ENCODE peak calls at places on chromosomes 2 and 18, in six cellular contexts. W, C, Y, Z, U and T are unnamed samples.

GRCh38 chr2:67566292-67566691 is 169.2 kb downstream of the ETAA1 start:
- DNase-seq in Y (no peak), Z (no peak), U (no peak), C (no peak), W (no peak), T (no peak)

GRCh38 chr2:76268928-76269327 is 558.2 kb upstream of the GCFC2 start:
- DNase-seq in U (no peak), C (peak), Z (no peak), W (peak), Y (no peak), T (no peak)

GRCh38 chr2:43824951-43825493 is 13.6 kb downstream of the ABCG5 start:
- DNase-seq in Y (no peak), Z (no peak), C (no peak), W (no peak), U (no peak), T (no peak)

GRCh38 chr2:42638080-42638784 is 69.8 kb downstream of the MTA3 start:
- DNase-seq in U (no peak), W (no peak), Y (no peak), Z (no peak), C (no peak), T (peak)

GRCh38 chr2:66509326-66509811 is 74.4 kb downstream of the MEIS1 start:
- DNase-seq in Y (no peak), U (no peak), Z (no peak), W (peak), C (peak), T (peak)

GRCh38 chr2:175805442-175806114 is 196.5 kb downstream of the LNPK start:
- DNase-seq in Y (no peak), C (peak), W (no peak), Z (no peak), U (no peak), T (peak)

GRCh38 chr2:67290451-67290991 is 106.6 kb upstream of the ETAA1 start:
- DNase-seq in Z (no peak), W (peak), Y (no peak), U (no peak), C (peak), T (no peak)

GRCh38 chr2:136052374-136053362 is 65.3 kb downstream of the CXCR4 start:
- DNase-seq in U (no peak), Z (no peak), Y (no peak), W (no peak), C (no peak), T (peak)

GRCh38 chr18:13614701-13615288 is 111.6 kb downstream of the FAM210A start:
- DNase-seq in U (no peak), C (no peak), W (no peak), Z (no peak), Y (no peak), T (no peak)

GRCh38 chr2:201467666-201468065 is 16.1 kb downstream of the STRADB start:
- DNase-seq in Y (no peak), Z (no peak), U (no peak), W (no peak), C (no peak), T (no peak)

GRCh38 chr2:212979799-212980198 is 171.6 kb downstream of the IKZF2 start:
- DNase-seq in Y (no peak), U (no peak), C (no peak), W (no peak), Z (no peak), T (peak)

GRCh38 chr2:166651080-166651675 is 157.1 kb upstream of the SCN7A start:
- DNase-seq in W (peak), Z (no peak), U (no peak), C (peak), Y (no peak), T (peak)

GRCh38 chr2:241064802-241065354 is 37.2 kb downstream of the MTERF4 start:
- DNase-seq in U (no peak), C (no peak), Z (no peak), W (no peak), Y (no peak), T (no peak)

GRCh38 chr18:37545461-37545860 is 20.1 kb downstream of the CELF4 start:
- DNase-seq in Y (no peak), C (no peak), W (no peak), U (no peak), Z (no peak), T (no peak)

GRCh38 chr2:216149741-216150140 is 40.6 kb downstream of the XRCC5 start:
- DNase-seq in U (no peak), W (peak), Z (no peak), Y (no peak), C (no peak), T (no peak)

GRCh38 chr2:29920631-29921559 is 491 bp downstream of the ALK start:
- DNase-seq in Z (no peak), Y (peak), C (no peak), W (peak), U (peak), T (peak)

GRCh38 chr2:224584111-224584764 is 925 bp downstream of the CUL3 start:
- DNase-seq in Z (no peak), C (peak), Y (peak), U (no peak), W (peak), T (peak)

GRCh38 chr2:25297738-25298137 is 44.0 kb downstream of the DNMT3A start:
- DNase-seq in U (peak), Z (no peak), Y (no peak), C (no peak), W (no peak), T (peak)

GRCh38 chr2:232292395-232293154 is 86.0 kb upstream of the ALPP start:
- DNase-seq in Y (peak), Z (peak), C (peak), W (peak), U (peak), T (peak)

GRCh38 chr2:29530281-29530680 is 391.1 kb downstream of the ALK start:
- DNase-seq in C (no peak), W (peak), U (no peak), Y (no peak), Z (no peak), T (peak)

GRCh38 chr2:174623106-174623680 is 25.6 kb upstream of the WIPF1 start:
- DNase-seq in U (no peak), Y (no peak), C (no peak), Z (no peak), W (no peak), T (no peak)

GRCh38 chr2:102575888-102576287 is 43.5 kb upstream of the SLC9A2 start:
- DNase-seq in W (no peak), U (no peak), Y (no peak), C (no peak), Z (no peak), T (no peak)

GRCh38 chr2:158269143-158269542 is 167.5 kb downstream of the UPP2 start:
- DNase-seq in W (no peak), Y (no peak), U (no peak), C (no peak), Z (no peak), T (no peak)

GRCh38 chr2:173090291-173090877 is 14.7 kb downstream of the MAP3K20 start:
- DNase-seq in W (peak), C (peak), Y (no peak), Z (no peak), U (peak), T (peak)
- H3K4me2 ChIP-seq in W (peak), C (peak), Y (no peak), Z (no peak), U (no peak), T (no peak)

GRCh38 chr2:20350753-20351554 is at the start of gene PUM2:
- DNase-seq in U (peak), C (peak), Z (peak), W (peak), Y (peak), T (peak)

GRCh38 chr2:20348542-20348941 is 2.1 kb downstream of the PUM2 start:
- DNase-seq in W (no peak), C (no peak), U (no peak), Y (no peak), Z (no peak), T (peak)

GRCh38 chr2:20350105-20350712 is 435 bp downstream of the PUM2 start:
- DNase-seq in U (peak), Z (no peak), C (no peak), W (no peak), Y (peak), T (peak)

GRCh38 chr2:20351555-20352229 is 1.0 kb upstream of the PUM2 start:
- DNase-seq in Z (no peak), W (no peak), U (no peak), C (no peak), Y (no peak), T (peak)

DNA sequence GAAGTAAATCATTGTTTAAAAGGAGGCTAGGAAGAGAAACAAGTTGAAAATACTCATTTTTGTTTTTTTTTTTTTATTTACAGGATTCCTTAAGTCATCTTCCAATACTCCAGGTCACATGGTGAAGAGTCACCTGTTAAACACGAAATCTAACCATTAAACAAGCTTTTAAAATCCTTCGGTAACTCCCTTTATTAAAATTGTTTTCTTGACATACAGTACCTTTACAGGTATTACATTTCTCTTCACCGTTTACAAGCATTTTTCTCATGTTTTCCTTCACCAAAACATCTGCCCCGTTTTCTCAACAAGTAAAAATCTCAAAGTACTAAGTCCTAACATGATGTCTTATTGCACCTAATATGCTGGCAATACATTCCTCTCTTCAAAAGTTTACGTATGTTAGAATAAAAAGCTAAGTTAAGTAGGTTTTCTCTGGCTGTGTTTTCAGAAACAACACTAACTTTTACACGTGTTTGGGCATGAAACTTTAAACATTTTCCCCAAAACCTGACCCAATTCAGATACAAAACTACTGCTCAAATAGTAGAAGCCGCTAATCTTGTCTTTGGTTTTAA is 1.1 kb downstream of the PUM2 start:
- DNase-seq in Z (no peak), W (peak), U (no peak), C (no peak), Y (no peak), T (no peak)
- H3K4ac ChIP-seq in Z (no peak), W (no peak), U (no peak), C (no peak), Y (no peak), T (peak)

GRCh38 chr18:48927286-48928080 is 23.3 kb downstream of the SMAD7 start:
- DNase-seq in W (no peak), C (no peak), U (no peak), Y (no peak), Z (no peak), T (peak)
- H3K27ac ChIP-seq in W (no peak), C (peak), U (no peak), Y (no peak), Z (no peak), T (no peak)

DNA sequence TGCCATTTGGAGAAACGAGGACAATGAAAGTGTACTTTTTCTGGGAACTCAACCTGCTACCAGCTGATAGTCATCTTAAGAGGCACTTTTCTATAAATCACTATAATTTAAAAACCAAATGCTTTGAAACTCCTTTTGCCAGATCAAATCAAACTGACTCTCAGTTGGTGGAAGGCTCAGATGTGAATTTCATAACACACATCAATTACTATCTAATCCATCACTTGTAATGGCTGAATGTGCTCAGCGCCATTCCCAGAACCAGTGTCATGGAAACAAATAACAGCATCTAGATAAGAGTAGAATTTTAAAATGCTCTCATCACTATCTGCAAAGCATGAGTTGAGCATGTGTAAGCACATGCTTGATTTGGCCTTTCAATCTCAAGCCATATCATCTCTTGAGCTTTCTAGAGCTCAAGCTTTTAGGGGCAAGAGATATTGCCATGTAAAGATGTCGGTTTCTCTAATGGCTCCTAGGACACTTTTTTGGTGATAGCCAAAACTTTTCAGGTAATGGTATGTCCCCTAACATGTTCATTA is 223.1 kb upstream of the ACVR2A start:
- DNase-seq in U (no peak), C (no peak), Z (no peak), Y (no peak), W (no peak), T (no peak)
- H3K4me2 ChIP-seq in U (no peak), C (no peak), Z (no peak), Y (no peak), W (no peak), T (no peak)

DNA sequence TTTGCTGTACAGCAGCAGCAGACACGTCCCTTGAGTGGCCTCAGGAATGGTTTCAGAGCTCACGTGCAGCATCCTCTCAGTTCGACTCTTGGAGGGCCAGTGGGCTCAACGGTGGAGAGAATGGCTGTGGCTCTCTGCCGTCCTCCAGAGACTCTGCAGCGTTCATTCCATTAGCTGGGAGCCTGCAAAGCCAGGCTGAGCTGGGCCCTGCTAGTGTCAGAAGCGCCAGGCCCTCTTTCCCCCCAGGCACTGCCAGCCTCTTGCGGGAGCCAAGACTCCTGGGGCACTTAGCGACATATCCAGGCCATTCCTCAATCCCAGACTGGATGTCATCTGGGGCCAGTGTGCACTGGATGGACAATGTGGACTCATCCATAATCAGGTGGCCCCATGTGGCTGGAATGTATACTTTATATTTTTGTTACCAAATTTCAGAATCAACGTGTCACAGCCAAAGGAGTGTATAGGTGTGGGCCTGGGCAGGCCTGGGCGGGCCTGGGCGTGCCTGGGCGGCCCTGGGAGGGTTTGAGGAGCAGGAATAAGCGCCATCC is 125.1 kb upstream of the EPAS1 start:
- DNase-seq in C (no peak), W (no peak), Z (no peak), U (no peak), Y (no peak), T (no peak)
- H3K4ac ChIP-seq in C (peak), W (peak), Z (no peak), U (no peak), Y (no peak), T (no peak)

GRCh38 chr18:22223263-22223960 is 54.0 kb downstream of the GATA6 start:
- DNase-seq in U (peak), Z (peak), W (peak), C (peak), Y (no peak), T (peak)
- H3K27ac ChIP-seq in U (no peak), Z (no peak), W (no peak), C (no peak), Y (no peak), T (no peak)

GRCh38 chr2:217436386-217436785 is 566.4 kb downstream of the TNS1 start:
- DNase-seq in W (no peak), Z (no peak), C (no peak), Y (no peak), U (no peak), T (no peak)

GRCh38 chr2:217431577-217432269 is 571.1 kb downstream of the TNS1 start:
- DNase-seq in Y (no peak), W (no peak), U (no peak), C (peak), Z (no peak), T (no peak)

GRCh38 chr2:217437289-217437688 is 565.5 kb downstream of the TNS1 start:
- DNase-seq in U (no peak), W (no peak), C (no peak), Y (no peak), Z (no peak), T (no peak)

GRCh38 chr2:217433522-217433921 is 569.3 kb downstream of the TNS1 start:
- DNase-seq in U (no peak), Z (no peak), Y (no peak), W (peak), C (peak), T (peak)

GRCh38 chr2:217434183-217434620 is 568.6 kb downstream of the TNS1 start:
- DNase-seq in U (peak), Z (peak), Y (peak), C (peak), W (peak), T (peak)
- H3K4me2 ChIP-seq in U (peak), Z (peak), Y (peak), C (peak), W (peak), T (no peak)